ENCODE peak calls at places on chromosomes 2 and 18, in ten cellular contexts. Y, P, Q, I, R, Z, K, G, L and O are unnamed samples.

GRCh38 chr2:150080115-150080514 is 407.4 kb downstream of the RND3 start:
- DNase-seq in L (no peak), G (no peak), Z (no peak), K (no peak), R (no peak), Q (peak; percentile 20), Y (no peak), I (no peak), P (no peak), O (no peak)

GRCh38 chr2:188808921-188809320 is 165.3 kb upstream of the COL3A1 start:
- DNase-seq in Q (no peak), K (no peak), R (no peak), L (no peak), Z (no peak), Y (no peak), P (no peak), G (no peak), I (no peak), O (no peak)

GRCh38 chr2:241066171-241066892 is 35.8 kb downstream of the MTERF4 start:
- DNase-seq in I (no peak), G (no peak), Y (no peak), R (no peak), Q (no peak), Z (no peak), P (no peak), K (no peak), L (no peak), O (no peak)

GRCh38 chr2:208648368-208648767 is 241.8 kb downstream of the PTH2R start:
- DNase-seq in R (no peak), L (no peak), G (no peak), K (no peak), P (no peak), Z (peak; percentile 22), I (no peak), Y (no peak), Q (no peak), O (no peak)

GRCh38 chr2:182951948-182952663 is 85.7 kb upstream of the FRZB start:
- DNase-seq in I (no peak), Q (peak; percentile 37), Z (no peak), K (no peak), P (peak; percentile 2), G (no peak), R (no peak), L (no peak), Y (no peak), O (no peak)

GRCh38 chr2:54556659-54557121 is 100.6 kb downstream of the SPTBN1 start:
- DNase-seq in G (no peak), L (no peak), I (no peak), K (no peak), Z (no peak), R (no peak), Q (no peak), Y (no peak), P (no peak), O (no peak)

GRCh38 chr2:68435605-68436004 is 31.5 kb downstream of the FBXO48 start:
- DNase-seq in I (no peak), L (no peak), G (no peak), Q (peak; percentile 27), Z (no peak), R (no peak), K (no peak), P (no peak), Y (no peak), O (no peak)

GRCh38 chr2:238582159-238582558 is 155.4 kb downstream of the ASB1 start:
- DNase-seq in K (no peak), P (no peak), Z (no peak), L (no peak), Q (peak; percentile 32), I (no peak), Y (no peak), R (no peak), G (peak; percentile 43), O (no peak)

GRCh38 chr2:23589739-23590138 is 204.8 kb downstream of the KLHL29 start:
- DNase-seq in I (no peak), L (no peak), Y (no peak), R (no peak), K (no peak), G (no peak), P (no peak), Z (no peak), Q (no peak), O (no peak)

GRCh38 chr2:170822292-170822884 is 5.7 kb downstream of the GAD1 start:
- DNase-seq in I (no peak), Y (no peak), Q (no peak), G (no peak), K (no peak), R (peak; percentile 16), Z (no peak), L (no peak), P (no peak), O (no peak)

GRCh38 chr2:176111891-176112374 is 4.6 kb upstream of the HOXD10 start:
- DNase-seq in L (no peak), R (no peak), Q (no peak), Z (no peak), K (no peak), Y (no peak), P (no peak), I (no peak), G (no peak), O (no peak)

GRCh38 chr18:22233271-22233670 is 63.9 kb downstream of the GATA6 start:
- DNase-seq in Q (no peak), Z (peak; percentile 79), G (no peak), P (no peak), L (no peak), Y (peak; percentile 68), R (no peak), K (no peak), I (no peak), O (no peak)

GRCh38 chr18:34115409-34116081 is 109.2 kb downstream of the NOL4 start:
- DNase-seq in Z (peak; percentile 35), L (no peak), G (no peak), R (no peak), I (no peak), K (no peak), Y (no peak), Q (no peak), P (no peak), O (no peak)

GRCh38 chr2:127003028-127003800 is 103.7 kb downstream of the BIN1 start:
- DNase-seq in Y (peak; percentile 29), Z (peak; percentile 70), I (no peak), Q (no peak), R (no peak), K (no peak), G (no peak), P (no peak), L (no peak), O (no peak)

GRCh38 chr2:28185881-28186280 is 206.8 kb upstream of the FOSL2 start:
- DNase-seq in R (no peak), Z (no peak), G (no peak), P (no peak), Q (peak; percentile 44), I (no peak), Y (no peak), K (no peak), L (no peak), O (no peak)

GRCh38 chr2:6368271-6368670 is 497.4 kb downstream of the CMPK2 start:
- DNase-seq in L (no peak), Y (no peak), R (no peak), P (no peak), G (no peak), K (no peak), Z (no peak), I (no peak), Q (peak; percentile 75), O (no peak)

GRCh38 chr2:14903709-14904374 is 271.3 kb downstream of the LRATD1 start:
- DNase-seq in L (peak; percentile 27), Q (no peak), Z (peak; percentile 41), Y (peak; percentile 42), R (no peak), K (no peak), G (no peak), I (peak; percentile 6), P (peak; percentile 42), O (no peak)

GRCh38 chr2:232276084-232276738 is 102.3 kb upstream of the ALPP start:
- DNase-seq in G (no peak), K (no peak), R (no peak), Y (peak; percentile 25), I (no peak), Q (no peak), P (no peak), Z (no peak), L (no peak), O (no peak)

GRCh38 chr2:18855027-18855426 is 265.7 kb upstream of the NT5C1B start:
- DNase-seq in Q (no peak), L (no peak), G (peak; percentile 4), P (no peak), K (no peak), R (no peak), Z (no peak), I (no peak), Y (no peak), O (no peak)